ENCODE peak calls at places on chromosomes 1 and 21, in nine cellular contexts. T is progenitor cell of endocrine pancreas, S is fibroblast of lung, K is glutamatergic neuron, C is Caco-2, P is AG04450, N is psoas muscle, Z is heart left ventricle, V is AG09309. A is an unnamed sample.

GRCh38 chr1:109877320-109877771 is 33.3 kb upstream of the CSF1 start:
- DNase-seq in T (no peak), S (peak), K (no peak), C (peak), P (peak), N (peak), Z (peak), V (peak), A (no peak)

GRCh38 chr1:156359973-156360372 is 9.0 kb upstream of the RHBG start:
- DNase-seq in T (no peak), S (peak), K (no peak), C (no peak), P (no peak), N (no peak), Z (no peak), V (no peak), A (no peak)

GRCh38 chr1:162726539-162726938 is 64.0 kb upstream of the HSD17B7 start:
- DNase-seq in T (no peak), S (no peak), K (no peak), C (no peak), P (no peak), N (no peak), Z (no peak), V (no peak), A (no peak)

GRCh38 chr1:169312084-169312954 is 55.3 kb downstream of the NME7 start:
- DNase-seq in T (no peak), S (peak), K (no peak), C (no peak), P (peak), N (no peak), Z (no peak), V (peak), A (peak)

GRCh38 chr1:40053138-40053887 is 12.8 kb downstream of the CAP1 start:
- DNase-seq in T (no peak), S (no peak), K (no peak), C (no peak), P (no peak), N (no peak), Z (no peak), V (no peak), A (no peak)

GRCh38 chr1:234955107-234955731 is 173.4 kb downstream of the TOMM20 start:
- DNase-seq in T (no peak), S (peak), K (peak), C (peak), P (no peak), N (peak), Z (peak), V (no peak), A (no peak)

GRCh38 chr1:7518411-7518810 is 252.7 kb upstream of the VAMP3 start:
- DNase-seq in T (no peak), S (no peak), K (no peak), C (no peak), P (no peak), N (no peak), Z (peak), V (no peak), A (no peak)

GRCh38 chr1:163196449-163196787 is 6.3 kb downstream of the RGS5 start:
- DNase-seq in T (no peak), S (no peak), K (no peak), C (no peak), P (no peak), N (no peak), Z (no peak), V (no peak), A (no peak)

GRCh38 chr1:54791880-54792522 is 9.1 kb downstream of the TTC22 start:
- DNase-seq in T (no peak), S (no peak), K (peak), C (no peak), P (no peak), N (no peak), Z (no peak), V (no peak), A (no peak)

GRCh38 chr1:159000627-159001026 is 9.1 kb upstream of the IFI16 start:
- DNase-seq in T (no peak), S (peak), K (no peak), C (no peak), P (peak), N (peak), Z (peak), V (peak), A (no peak)

GRCh38 chr1:197468581-197469175 is 200.6 kb downstream of the CRB1 start:
- DNase-seq in T (no peak), S (no peak), K (no peak), C (no peak), P (no peak), N (no peak), Z (no peak), V (no peak), A (no peak)

GRCh38 chr1:112710586-112710985 is 3.7 kb upstream of the RHOC start:
- DNase-seq in T (no peak), S (no peak), K (no peak), C (no peak), P (no peak), N (no peak), Z (no peak), V (no peak), A (no peak)

GRCh38 chr1:18783705-18784522 is 75.5 kb downstream of the TAS1R2 start:
- DNase-seq in T (no peak), S (no peak), K (peak), C (no peak), P (no peak), N (no peak), Z (no peak), V (no peak), A (no peak)

GRCh38 chr1:84907095-84907827 is 14.3 kb upstream of the LPAR3 start:
- DNase-seq in T (no peak), S (peak), K (no peak), C (no peak), P (no peak), N (no peak), Z (no peak), V (peak), A (no peak)

GRCh38 chr21:23218667-23219066 is 2220.5 kb downstream of the NCAM2 start:
- DNase-seq in T (no peak), S (no peak), K (no peak), C (no peak), P (no peak), N (no peak), Z (no peak), V (no peak), A (no peak)

GRCh38 chr21:34603002-34603709 is 11.8 kb downstream of the RCAN1 start:
- DNase-seq in T (peak), S (peak), K (peak), C (peak), P (peak), N (peak), Z (peak), V (peak), A (peak)

GRCh38 chr1:19651141-19651737 is 7.1 kb downstream of the NBL1 start:
- DNase-seq in T (peak), S (peak), K (peak), C (peak), P (no peak), N (peak), Z (no peak), V (no peak), A (no peak)

GRCh38 chr1:25924454-25924853 is 18.2 kb upstream of the STMN1 start:
- DNase-seq in T (no peak), S (no peak), K (no peak), C (no peak), P (no peak), N (no peak), Z (no peak), V (no peak), A (no peak)

GRCh38 chr1:186518822-186519381 is 58.0 kb upstream of the PDC start:
- DNase-seq in T (no peak), S (no peak), K (no peak), C (no peak), P (no peak), N (no peak), Z (no peak), V (no peak), A (no peak)

GRCh38 chr1:66156144-66156543 is 363.4 kb downstream of the PDE4B start:
- DNase-seq in T (no peak), S (no peak), K (no peak), C (no peak), P (no peak), N (no peak), Z (no peak), V (no peak), A (no peak)

GRCh38 chr1:41360074-41361027 is 883 bp upstream of the FOXO6 start:
- DNase-seq in T (no peak), S (no peak), K (no peak), C (no peak), P (no peak), N (no peak), Z (no peak), V (no peak), A (no peak)

GRCh38 chr1:111921948-111922347 is 67.5 kb downstream of the KCND3 start:
- DNase-seq in T (no peak), S (no peak), K (no peak), C (no peak), P (no peak), N (no peak), Z (no peak), V (no peak), A (no peak)

GRCh38 chr1:95117207-95118018 is at the start of gene TLCD4:
- DNase-seq in T (peak), S (peak), K (peak), C (peak), P (no peak), N (peak), Z (peak), V (no peak), A (no peak)

GRCh38 chr1:168091720-168092119 is 45.0 kb downstream of the GPR161 start:
- DNase-seq in T (no peak), S (no peak), K (no peak), C (no peak), P (no peak), N (no peak), Z (no peak), V (no peak), A (peak)

GRCh38 chr1:226816585-226816984 is 53.8 kb upstream of the PSEN2 start:
- DNase-seq in T (no peak), S (peak), K (no peak), C (no peak), P (peak), N (no peak), Z (no peak), V (no peak), A (no peak)

GRCh38 chr1:66985835-66986234 is 61.0 kb downstream of the MIER1 start:
- DNase-seq in T (no peak), S (no peak), K (no peak), C (no peak), P (no peak), N (no peak), Z (no peak), V (no peak), A (no peak)

GRCh38 chr1:226864311-226864710 is 6.1 kb upstream of the PSEN2 start:
- DNase-seq in T (no peak), S (no peak), K (no peak), C (no peak), P (no peak), N (no peak), Z (no peak), V (no peak), A (no peak)

GRCh38 chr21:38987551-38988210 is 182.0 kb downstream of the ETS2 start:
- DNase-seq in T (no peak), S (no peak), K (no peak), C (no peak), P (no peak), N (no peak), Z (no peak), V (no peak), A (no peak)

GRCh38 chr1:236741757-236742156 is 53.3 kb upstream of the MTR start:
- DNase-seq in T (no peak), S (no peak), K (peak), C (no peak), P (no peak), N (no peak), Z (no peak), V (no peak), A (no peak)

DNA sequence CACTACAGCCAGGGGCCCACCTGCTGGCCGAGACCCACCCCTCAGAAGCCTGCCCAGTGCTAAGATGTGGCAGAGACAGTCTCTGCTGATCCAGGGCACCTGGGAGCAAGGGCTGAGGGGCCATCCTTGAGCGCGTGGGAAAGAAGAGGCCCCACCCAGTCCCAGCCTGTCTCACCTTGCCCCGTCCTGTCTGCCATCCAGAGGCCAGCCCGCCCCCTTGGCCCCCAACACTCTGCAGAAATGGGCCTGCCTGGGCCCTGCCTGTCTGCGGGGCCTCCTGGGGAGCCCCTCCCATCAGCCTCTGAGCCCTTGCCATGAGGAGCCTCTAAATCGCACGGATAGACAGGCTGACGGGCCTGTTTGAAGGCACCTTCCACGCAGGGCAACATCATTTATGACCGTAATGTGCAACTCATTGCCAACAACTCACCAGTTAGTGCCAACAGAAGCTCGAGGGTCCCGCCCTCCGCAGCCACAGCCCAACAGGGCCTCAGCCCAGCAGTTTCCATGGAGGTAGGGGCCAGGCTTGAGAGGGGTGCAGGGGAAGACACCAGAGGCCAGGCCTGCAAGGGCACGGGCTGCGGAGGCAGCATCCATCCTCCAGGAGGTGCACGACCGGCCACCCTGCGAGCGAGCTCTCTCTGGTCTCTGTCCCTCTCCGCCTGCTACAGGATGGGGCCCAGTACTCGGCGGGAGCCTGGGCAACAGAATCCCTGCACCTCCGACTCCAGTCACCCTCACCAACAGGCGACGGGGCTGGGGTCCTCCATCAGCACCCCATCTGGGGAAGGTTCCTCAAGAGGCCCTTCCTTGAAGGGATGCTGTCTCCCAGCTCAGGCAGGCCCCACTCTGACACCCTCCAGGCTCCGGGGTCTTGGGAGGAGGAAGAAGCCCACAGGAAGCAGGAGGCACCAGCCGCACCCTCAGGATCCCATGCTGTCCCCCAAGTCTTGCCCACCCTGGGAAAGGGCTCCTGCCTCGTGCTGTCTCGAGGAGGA is 78.0 kb downstream of the MEGF6 start:
- DNase-seq in T (no peak), S (no peak), K (peak), C (no peak), P (no peak), N (no peak), Z (no peak), V (no peak), A (no peak)
- TF ChIP-seq CTCF in T (peak), S (no peak), K (no peak), C (no peak), P (no peak), N (no peak), Z (no peak), V (no peak), A (no peak)

GRCh38 chr1:179089827-179090482 is 8.1 kb downstream of the TOR3A start:
- DNase-seq in T (no peak), S (no peak), K (no peak), C (no peak), P (no peak), N (no peak), Z (no peak), V (no peak), A (no peak)

GRCh38 chr1:179090923-179091322 is 9.1 kb downstream of the TOR3A start:
- DNase-seq in T (no peak), S (no peak), K (no peak), C (no peak), P (no peak), N (no peak), Z (no peak), V (no peak), A (no peak)

GRCh38 chr1:179092896-179093461 is 11.1 kb downstream of the TOR3A start:
- DNase-seq in T (no peak), S (no peak), K (no peak), C (no peak), P (no peak), N (no peak), Z (no peak), V (no peak), A (no peak)

GRCh38 chr1:179091691-179092165 is 9.9 kb downstream of the TOR3A start:
- DNase-seq in T (no peak), S (no peak), K (peak), C (no peak), P (peak), N (peak), Z (no peak), V (peak), A (no peak)

GRCh38 chr1:179090522-179090921 is 8.7 kb downstream of the TOR3A start:
- DNase-seq in T (no peak), S (no peak), K (no peak), C (no peak), P (no peak), N (peak), Z (no peak), V (no peak), A (no peak)
- TF ChIP-seq CTCF in T (peak), S (peak), K (no peak), C (no peak), P (peak), N (peak), Z (no peak), V (peak), A (no peak)

DNA sequence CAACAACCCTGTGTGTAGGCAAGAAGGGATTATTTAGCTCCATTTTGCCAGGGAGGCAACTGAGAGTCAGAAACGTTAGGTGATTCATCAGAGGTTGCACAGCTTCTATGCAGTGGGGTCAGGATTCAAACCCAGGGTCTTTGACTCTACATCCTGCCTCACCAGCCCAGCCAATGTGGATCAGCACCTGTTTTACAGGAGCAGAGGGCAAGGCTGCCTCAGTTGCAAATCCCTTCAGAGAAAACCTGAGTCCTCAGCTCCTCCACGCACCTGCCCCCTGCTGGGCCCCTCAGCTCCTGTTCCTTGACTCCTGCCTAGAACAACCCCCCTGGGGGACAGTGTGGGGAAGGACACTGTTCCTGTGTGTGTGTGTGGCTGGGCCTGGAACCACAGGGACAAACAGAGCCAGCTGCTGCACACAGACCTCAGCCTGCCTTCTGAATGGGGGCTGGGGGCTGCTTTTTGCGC is 61.6 kb downstream of the LRRN2 start:
- DNase-seq in T (peak), S (no peak), K (peak), C (peak), P (no peak), N (no peak), Z (no peak), V (no peak), A (no peak)
- TF ChIP-seq CTCF in T (peak), S (peak), K (peak), C (peak), P (peak), N (no peak), Z (no peak), V (peak), A (no peak)

DNA sequence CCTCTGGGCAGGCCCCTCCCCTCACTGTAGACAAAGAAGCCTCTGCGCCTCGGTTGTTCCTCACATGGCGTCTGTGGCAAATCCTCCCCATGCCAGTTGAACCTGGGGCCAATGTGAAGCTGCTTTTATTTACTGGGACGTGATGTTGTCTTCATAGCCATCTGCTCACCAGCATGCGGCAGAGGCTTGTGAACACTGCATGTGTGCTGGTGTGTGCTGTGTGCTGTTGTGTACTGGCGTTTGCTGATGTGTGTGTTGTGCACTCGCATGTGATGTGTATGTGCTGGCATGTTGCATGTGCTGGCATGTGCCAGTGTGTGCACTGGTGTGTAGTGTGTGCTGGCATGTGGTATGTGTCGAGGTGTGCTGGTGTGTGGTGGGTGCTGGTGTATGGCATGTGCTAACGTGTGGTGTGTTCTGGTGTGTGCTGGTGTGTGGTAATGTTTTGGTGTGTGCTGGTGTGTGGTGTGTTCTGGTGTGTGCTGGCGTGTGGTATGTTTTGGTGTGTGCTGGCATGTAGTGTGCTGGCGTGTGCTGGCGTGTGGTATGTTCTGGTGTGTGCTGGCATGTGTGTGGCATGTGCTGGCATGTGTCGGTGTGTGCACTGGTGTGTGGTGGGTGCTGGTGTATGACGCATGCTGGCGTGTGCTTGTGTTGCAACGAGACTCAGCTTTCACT is 37.2 kb upstream of the TRAPPC10 start:
- DNase-seq in T (no peak), S (no peak), K (no peak), C (no peak), P (no peak), N (no peak), Z (no peak), V (no peak), A (no peak)
- TF ChIP-seq CTCF in T (no peak), S (no peak), K (no peak), C (no peak), P (no peak), N (no peak), Z (no peak), V (no peak), A (no peak)

GRCh38 chr1:1597275-1597930 is 2.5 kb downstream of the FNDC10 start:
- DNase-seq in T (no peak), S (no peak), K (no peak), C (no peak), P (no peak), N (no peak), Z (no peak), V (no peak), A (no peak)
- TF ChIP-seq CTCF in T (peak), S (peak), K (peak), C (peak), P (peak), N (no peak), Z (peak), V (peak), A (no peak)

DNA sequence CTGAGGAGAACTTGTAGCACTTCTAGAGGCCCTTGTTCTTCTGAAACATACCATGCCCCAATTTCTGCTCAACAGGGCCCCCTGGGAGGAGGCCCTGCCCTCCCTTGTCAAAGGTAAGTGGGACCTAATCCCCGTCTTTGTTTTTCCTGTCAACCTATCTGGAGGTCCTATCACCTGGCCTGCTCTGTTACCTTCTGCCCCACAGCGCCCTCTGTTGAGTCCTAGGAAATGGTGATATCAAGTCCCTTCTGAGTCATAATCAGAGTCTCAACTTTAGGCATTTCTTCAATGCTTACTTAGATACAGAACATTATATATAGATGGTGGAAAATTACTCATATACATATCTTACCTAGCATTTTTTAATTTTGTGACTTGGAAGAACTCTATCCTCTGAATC is 28.2 kb upstream of the FCRL4 start:
- DNase-seq in T (no peak), S (no peak), K (no peak), C (peak), P (no peak), N (no peak), Z (no peak), V (no peak), A (no peak)
- TF ChIP-seq CTCF in T (peak), S (no peak), K (no peak), C (peak), P (no peak), N (no peak), Z (no peak), V (no peak), A (peak)

A was measured in natural killer cell.